ENCODE peak calls at places on chromosomes 4 and X, in five cellular contexts. One of them, this sample, is unnamed.

GRCh38 chr4:48554606-48555005 is 64.6 kb downstream of the ZAR1 start:
- DNase-seq in C1 segment of cervical spinal cord: no peak
- DNase-seq in T47D: no peak
- DNase-seq in HuH-7: no peak
- DNase-seq in AG20443: no peak
- DNase-seq in this sample: no peak

GRCh38 chr4:37697566-37697965 is 11.4 kb upstream of the RELL1 start:
- DNase-seq in C1 segment of cervical spinal cord: no peak
- DNase-seq in T47D: no peak
- DNase-seq in HuH-7: no peak
- DNase-seq in AG20443: no peak
- DNase-seq in this sample: no peak

GRCh38 chr4:95215991-95216605 is 332.7 kb downstream of the UNC5C start:
- DNase-seq in C1 segment of cervical spinal cord: no peak
- DNase-seq in T47D: no peak
- DNase-seq in HuH-7: no peak
- DNase-seq in AG20443: no peak
- DNase-seq in this sample: no peak

GRCh38 chr4:142817442-142817841 is 28.7 kb downstream of the INPP4B start:
- DNase-seq in C1 segment of cervical spinal cord: no peak
- DNase-seq in T47D: peak
- DNase-seq in HuH-7: no peak
- DNase-seq in AG20443: peak
- DNase-seq in this sample: no peak

GRCh38 chrX:154013614-154014360 is 5.9 kb downstream of the IRAK1 start:
- DNase-seq in C1 segment of cervical spinal cord: peak
- DNase-seq in T47D: no peak
- DNase-seq in HuH-7: peak
- DNase-seq in AG20443: peak
- DNase-seq in this sample: no peak

GRCh38 chrX:138534410-138534809 is 177.1 kb downstream of the FGF13 start:
- DNase-seq in C1 segment of cervical spinal cord: no peak
- DNase-seq in T47D: no peak
- DNase-seq in HuH-7: no peak
- DNase-seq in AG20443: no peak
- DNase-seq in this sample: no peak

GRCh38 chr4:35189988-35190613 is 1054.2 kb downstream of the ARAP2 start:
- DNase-seq in C1 segment of cervical spinal cord: no peak
- DNase-seq in T47D: no peak
- DNase-seq in HuH-7: peak
- DNase-seq in AG20443: no peak
- DNase-seq in this sample: no peak

GRCh38 chr4:88828846-88829245 is 131.2 kb upstream of the NAP1L5 start:
- DNase-seq in C1 segment of cervical spinal cord: no peak
- DNase-seq in T47D: no peak
- DNase-seq in HuH-7: no peak
- DNase-seq in AG20443: no peak
- DNase-seq in this sample: no peak

GRCh38 chr4:145679520-145679919 is 426 bp upstream of the C4orf51 start:
- DNase-seq in C1 segment of cervical spinal cord: no peak
- DNase-seq in T47D: peak
- DNase-seq in HuH-7: no peak
- DNase-seq in AG20443: peak
- DNase-seq in this sample: no peak

GRCh38 chr4:96566755-96567154 is 726.9 kb downstream of the PDHA2 start:
- DNase-seq in C1 segment of cervical spinal cord: no peak
- DNase-seq in T47D: no peak
- DNase-seq in HuH-7: no peak
- DNase-seq in AG20443: no peak
- DNase-seq in this sample: no peak

GRCh38 chr4:153257966-153258365 is 53.7 kb downstream of the TRIM2 start:
- DNase-seq in C1 segment of cervical spinal cord: no peak
- DNase-seq in T47D: no peak
- DNase-seq in HuH-7: no peak
- DNase-seq in AG20443: no peak
- DNase-seq in this sample: no peak

GRCh38 chrX:13752141-13752540 is 17.6 kb downstream of the OFD1 start:
- DNase-seq in C1 segment of cervical spinal cord: no peak
- DNase-seq in T47D: no peak
- DNase-seq in HuH-7: no peak
- DNase-seq in AG20443: no peak
- DNase-seq in this sample: no peak

GRCh38 chr4:7630559-7631287 is 196.0 kb upstream of the PSAPL1 start:
- DNase-seq in C1 segment of cervical spinal cord: no peak
- DNase-seq in T47D: no peak
- DNase-seq in HuH-7: no peak
- DNase-seq in AG20443: peak
- DNase-seq in this sample: peak

GRCh38 chr4:14247767-14248166 is 620.2 kb upstream of the BOD1L1 start:
- DNase-seq in C1 segment of cervical spinal cord: no peak
- DNase-seq in T47D: no peak
- DNase-seq in HuH-7: no peak
- DNase-seq in AG20443: no peak
- DNase-seq in this sample: peak

GRCh38 chr4:182201871-182202270 is 41.3 kb upstream of the TENM3 start:
- DNase-seq in C1 segment of cervical spinal cord: no peak
- DNase-seq in T47D: no peak
- DNase-seq in HuH-7: no peak
- DNase-seq in AG20443: no peak
- DNase-seq in this sample: no peak

GRCh38 chr4:185004562-185005208 is 13.6 kb upstream of the HELT start:
- DNase-seq in C1 segment of cervical spinal cord: no peak
- DNase-seq in T47D: no peak
- DNase-seq in HuH-7: no peak
- DNase-seq in AG20443: no peak
- DNase-seq in this sample: no peak

GRCh38 chr4:90689739-90690138 is 562.5 kb downstream of the CCSER1 start:
- DNase-seq in C1 segment of cervical spinal cord: no peak
- DNase-seq in T47D: peak
- DNase-seq in HuH-7: no peak
- DNase-seq in AG20443: no peak
- DNase-seq in this sample: no peak

GRCh38 chr4:5500165-5500564 is 208.2 kb downstream of the EVC2 start:
- DNase-seq in C1 segment of cervical spinal cord: no peak
- DNase-seq in T47D: no peak
- DNase-seq in HuH-7: no peak
- DNase-seq in AG20443: no peak
- DNase-seq in this sample: no peak

GRCh38 chrX:25198253-25198652 is 182.5 kb upstream of the ARX start:
- DNase-seq in C1 segment of cervical spinal cord: no peak
- DNase-seq in T47D: no peak
- DNase-seq in HuH-7: no peak
- DNase-seq in AG20443: no peak
- DNase-seq in this sample: no peak

GRCh38 chr4:182555997-182556418 is 312.8 kb downstream of the TENM3 start:
- DNase-seq in C1 segment of cervical spinal cord: no peak
- DNase-seq in T47D: peak
- DNase-seq in HuH-7: no peak
- DNase-seq in AG20443: peak
- DNase-seq in this sample: no peak

GRCh38 chr4:72496119-72496518 is 72.9 kb downstream of the ADAMTS3 start:
- DNase-seq in C1 segment of cervical spinal cord: no peak
- DNase-seq in T47D: peak
- DNase-seq in HuH-7: no peak
- DNase-seq in AG20443: no peak
- DNase-seq in this sample: no peak

GRCh38 chr4:40827774-40828173 is 78.0 kb downstream of the NSUN7 start:
- DNase-seq in C1 segment of cervical spinal cord: no peak
- DNase-seq in T47D: no peak
- DNase-seq in HuH-7: no peak
- DNase-seq in AG20443: no peak
- DNase-seq in this sample: no peak

GRCh38 chr4:38292529-38292928 is 332.3 kb downstream of the PTTG2 start:
- DNase-seq in C1 segment of cervical spinal cord: no peak
- DNase-seq in T47D: no peak
- DNase-seq in HuH-7: no peak
- DNase-seq in AG20443: no peak
- DNase-seq in this sample: no peak

GRCh38 chrX:96684339-96685204 is at the start of gene DIAPH2:
- DNase-seq in C1 segment of cervical spinal cord: peak
- DNase-seq in T47D: peak
- DNase-seq in HuH-7: peak
- DNase-seq in AG20443: peak
- DNase-seq in this sample: peak

GRCh38 chr4:114538012-114538617 is 60.5 kb upstream of the UGT8 start:
- DNase-seq in C1 segment of cervical spinal cord: no peak
- DNase-seq in T47D: no peak
- DNase-seq in HuH-7: no peak
- DNase-seq in AG20443: no peak
- DNase-seq in this sample: no peak

GRCh38 chr4:6480532-6481088 is 8.2 kb upstream of the PPP2R2C start:
- DNase-seq in C1 segment of cervical spinal cord: no peak
- DNase-seq in T47D: no peak
- DNase-seq in HuH-7: no peak
- DNase-seq in AG20443: no peak
- DNase-seq in this sample: no peak

GRCh38 chr4:31995943-31996901 is 1276.1 kb downstream of the PCDH7 start:
- DNase-seq in C1 segment of cervical spinal cord: no peak
- DNase-seq in T47D: no peak
- DNase-seq in HuH-7: no peak
- DNase-seq in AG20443: no peak
- DNase-seq in this sample: no peak

GRCh38 chr4:114025176-114025777 is 45.8 kb upstream of the ARSJ start:
- DNase-seq in C1 segment of cervical spinal cord: no peak
- DNase-seq in T47D: no peak
- DNase-seq in HuH-7: peak
- DNase-seq in AG20443: no peak
- DNase-seq in this sample: no peak

GRCh38 chr4:147831452-147832192 is 99.7 kb downstream of the ARHGAP10 start:
- DNase-seq in C1 segment of cervical spinal cord: no peak
- DNase-seq in T47D: peak
- DNase-seq in HuH-7: no peak
- DNase-seq in AG20443: peak
- DNase-seq in this sample: no peak

GRCh38 chrX:69531031-69531755 is 27.1 kb downstream of the NALF2 start:
- DNase-seq in C1 segment of cervical spinal cord: no peak
- DNase-seq in T47D: no peak
- DNase-seq in HuH-7: no peak
- DNase-seq in AG20443: no peak
- DNase-seq in this sample: no peak

GRCh38 chr4:141246243-141246642 is 25.5 kb downstream of the ZNF330 start:
- DNase-seq in C1 segment of cervical spinal cord: no peak
- DNase-seq in T47D: no peak
- DNase-seq in HuH-7: no peak
- DNase-seq in AG20443: peak
- DNase-seq in this sample: no peak

GRCh38 chr4:110854021-110854678 is 231.3 kb upstream of the PITX2 start:
- DNase-seq in C1 segment of cervical spinal cord: no peak
- DNase-seq in T47D: peak
- DNase-seq in HuH-7: no peak
- DNase-seq in AG20443: peak
- DNase-seq in this sample: no peak

GRCh38 chrX:38870386-38870895 is 69.2 kb downstream of the MID1IP1 start:
- DNase-seq in C1 segment of cervical spinal cord: no peak
- DNase-seq in T47D: peak
- DNase-seq in HuH-7: no peak
- DNase-seq in AG20443: no peak
- DNase-seq in this sample: no peak

GRCh38 chrX:38768079-38768478 is 33.2 kb upstream of the MID1IP1 start:
- DNase-seq in C1 segment of cervical spinal cord: no peak
- DNase-seq in T47D: peak
- DNase-seq in HuH-7: no peak
- DNase-seq in AG20443: peak
- DNase-seq in this sample: peak

This sample was measured in putamen.